ENCODE peak calls at places on chromosomes 13 and 19, in eight cellular contexts. One of them, this sample, is unnamed.

GRCh38 chr13:38328699-38329098 is 21.0 kb upstream of the UFM1 start:
- DNase-seq in thyroid gland: no peak
- DNase-seq in activated CD4-positive, alpha-beta T cell treated with anti-CD3 and anti-CD28 coated beads, Interleukin-2, amount 10 ng/mL, durations not matched to agents 7 days and 5 days: no peak
- DNase-seq in psoas muscle: no peak
- DNase-seq in GF-D8: no peak
- DNase-seq in T-helper 2 cell: no peak
- DNase-seq in activated naive CD4-positive, alpha-beta T cell treated with Interleukin-2 at 50 U/mL for 16 hours: no peak
- DNase-seq in pancreas: no peak
- DNase-seq in this sample: no peak

GRCh38 chr19:7349961-7350711 is 1.4 kb downstream of the ARHGEF18 start:
- DNase-seq in GF-D8: peak; percentile 63
- DNase-seq in T-helper 2 cell: no peak
- DNase-seq in psoas muscle: no peak
- DNase-seq in activated CD4-positive, alpha-beta T cell treated with anti-CD3 and anti-CD28 coated beads, Interleukin-2, amount 10 ng/mL, durations not matched to agents 7 days and 5 days: peak; percentile 71
- DNase-seq in pancreas: no peak
- DNase-seq in thyroid gland: no peak
- DNase-seq in activated naive CD4-positive, alpha-beta T cell treated with Interleukin-2 at 50 U/mL for 16 hours: peak; percentile 39
- DNase-seq in this sample: peak; percentile 71

GRCh38 chr19:46022061-46022430 is 807 bp downstream of the PGLYRP1 start:
- DNase-seq in GF-D8: no peak
- DNase-seq in thyroid gland: no peak
- DNase-seq in T-helper 2 cell: no peak
- DNase-seq in activated CD4-positive, alpha-beta T cell treated with anti-CD3 and anti-CD28 coated beads, Interleukin-2, amount 10 ng/mL, durations not matched to agents 7 days and 5 days: no peak
- DNase-seq in pancreas: no peak
- DNase-seq in activated naive CD4-positive, alpha-beta T cell treated with Interleukin-2 at 50 U/mL for 16 hours: no peak
- DNase-seq in psoas muscle: no peak
- DNase-seq in this sample: no peak

GRCh38 chr19:50837300-50837699 is 3.9 kb upstream of the KLK15 start:
- DNase-seq in activated naive CD4-positive, alpha-beta T cell treated with Interleukin-2 at 50 U/mL for 16 hours: no peak
- DNase-seq in GF-D8: no peak
- DNase-seq in psoas muscle: no peak
- DNase-seq in T-helper 2 cell: no peak
- DNase-seq in activated CD4-positive, alpha-beta T cell treated with anti-CD3 and anti-CD28 coated beads, Interleukin-2, amount 10 ng/mL, durations not matched to agents 7 days and 5 days: no peak
- DNase-seq in thyroid gland: no peak
- DNase-seq in pancreas: no peak
- DNase-seq in this sample: no peak

GRCh38 chr13:109572389-109572788 is 214.0 kb downstream of the IRS2 start:
- DNase-seq in GF-D8: no peak
- DNase-seq in activated CD4-positive, alpha-beta T cell treated with anti-CD3 and anti-CD28 coated beads, Interleukin-2, amount 10 ng/mL, durations not matched to agents 7 days and 5 days: no peak
- DNase-seq in pancreas: no peak
- DNase-seq in activated naive CD4-positive, alpha-beta T cell treated with Interleukin-2 at 50 U/mL for 16 hours: no peak
- DNase-seq in T-helper 2 cell: no peak
- DNase-seq in psoas muscle: no peak
- DNase-seq in thyroid gland: no peak
- DNase-seq in this sample: no peak

GRCh38 chr13:33467556-33467955 is 182.0 kb upstream of the STARD13 start:
- DNase-seq in pancreas: no peak
- DNase-seq in T-helper 2 cell: no peak
- DNase-seq in activated CD4-positive, alpha-beta T cell treated with anti-CD3 and anti-CD28 coated beads, Interleukin-2, amount 10 ng/mL, durations not matched to agents 7 days and 5 days: no peak
- DNase-seq in thyroid gland: no peak
- DNase-seq in psoas muscle: no peak
- DNase-seq in activated naive CD4-positive, alpha-beta T cell treated with Interleukin-2 at 50 U/mL for 16 hours: no peak
- DNase-seq in GF-D8: no peak
- DNase-seq in this sample: no peak

GRCh38 chr19:21314676-21315075 is 14.5 kb downstream of the ZNF708 start:
- DNase-seq in psoas muscle: no peak
- DNase-seq in activated CD4-positive, alpha-beta T cell treated with anti-CD3 and anti-CD28 coated beads, Interleukin-2, amount 10 ng/mL, durations not matched to agents 7 days and 5 days: no peak
- DNase-seq in pancreas: no peak
- DNase-seq in activated naive CD4-positive, alpha-beta T cell treated with Interleukin-2 at 50 U/mL for 16 hours: no peak
- DNase-seq in T-helper 2 cell: no peak
- DNase-seq in GF-D8: no peak
- DNase-seq in thyroid gland: no peak
- DNase-seq in this sample: no peak

GRCh38 chr19:6516018-6516658 is 14.0 kb upstream of the TUBB4A start:
- DNase-seq in GF-D8: peak; percentile 69
- DNase-seq in pancreas: peak; percentile 99
- DNase-seq in psoas muscle: peak; percentile 94
- DNase-seq in thyroid gland: peak; percentile 86
- DNase-seq in activated CD4-positive, alpha-beta T cell treated with anti-CD3 and anti-CD28 coated beads, Interleukin-2, amount 10 ng/mL, durations not matched to agents 7 days and 5 days: peak; percentile 76
- DNase-seq in activated naive CD4-positive, alpha-beta T cell treated with Interleukin-2 at 50 U/mL for 16 hours: peak; percentile 58
- DNase-seq in T-helper 2 cell: peak; percentile 35
- DNase-seq in this sample: peak; percentile 38

GRCh38 chr19:2193807-2194206 is 30.1 kb downstream of the DOT1L start:
- DNase-seq in activated CD4-positive, alpha-beta T cell treated with anti-CD3 and anti-CD28 coated beads, Interleukin-2, amount 10 ng/mL, durations not matched to agents 7 days and 5 days: no peak
- DNase-seq in activated naive CD4-positive, alpha-beta T cell treated with Interleukin-2 at 50 U/mL for 16 hours: no peak
- DNase-seq in GF-D8: no peak
- DNase-seq in psoas muscle: no peak
- DNase-seq in pancreas: no peak
- DNase-seq in thyroid gland: no peak
- DNase-seq in T-helper 2 cell: no peak
- DNase-seq in this sample: no peak

GRCh38 chr13:28492527-28493367 is 2.2 kb downstream of the FLT1 start:
- DNase-seq in activated naive CD4-positive, alpha-beta T cell treated with Interleukin-2 at 50 U/mL for 16 hours: peak; percentile 13
- DNase-seq in pancreas: no peak
- DNase-seq in activated CD4-positive, alpha-beta T cell treated with anti-CD3 and anti-CD28 coated beads, Interleukin-2, amount 10 ng/mL, durations not matched to agents 7 days and 5 days: peak; percentile 70
- DNase-seq in T-helper 2 cell: no peak
- DNase-seq in psoas muscle: no peak
- DNase-seq in thyroid gland: no peak
- DNase-seq in GF-D8: no peak
- DNase-seq in this sample: peak; percentile 59